ENCODE peak calls at places on chromosomes 2 and 18, in four cellular contexts. S is Calu3, G is HepG2, W is mammary epithelial cell. X is an unnamed sample.

GRCh38 chr2:231272961-231273360 is 74.5 kb downstream of the ARMC9 start:
- DNase-seq in S (no peak), G (no peak), W (no peak), X (no peak)

GRCh38 chr2:44433841-44434240 is 72.1 kb downstream of the CAMKMT start:
- DNase-seq in S (no peak), G (no peak), W (peak), X (no peak)

GRCh38 chr2:128091691-128092050 is 671 bp downstream of the UGGT1 start:
- DNase-seq in S (no peak), G (no peak), W (peak), X (no peak)

GRCh38 chr2:17753803-17754663 is at the start of the genes GEN1 and SMC6:
- DNase-seq in S (peak), G (peak), W (peak), X (peak)

GRCh38 chr2:105143467-105144127 is 97.9 kb upstream of the GPR45 start:
- DNase-seq in S (peak), G (no peak), W (peak), X (no peak)

GRCh38 chr2:64947906-64948305 is 41.3 kb upstream of the SLC1A4 start:
- DNase-seq in S (no peak), G (no peak), W (no peak), X (no peak)

GRCh38 chr2:94861308-94862152 is 9.7 kb upstream of the TEKT4 start:
- DNase-seq in S (no peak), G (no peak), W (no peak), X (no peak)

GRCh38 chr2:128536925-128537620 is 218.4 kb upstream of the HS6ST1 start:
- DNase-seq in S (peak), G (peak), W (peak), X (no peak)

GRCh38 chr2:172436889-172437288 is 9.5 kb downstream of the ITGA6 start:
- DNase-seq in S (no peak), G (no peak), W (peak), X (no peak)

GRCh38 chr2:54771166-54771565 is 47.7 kb downstream of the EML6 start:
- DNase-seq in S (no peak), G (no peak), W (peak), X (no peak)

GRCh38 chr2:96856776-96857673 is 791 bp downstream of the ANKRD39 start:
- DNase-seq in S (no peak), G (peak), W (peak), X (no peak)

GRCh38 chr2:231104115-231104713 is 20.6 kb downstream of the HTR2B start:
- DNase-seq in S (peak), G (peak), W (peak), X (peak)

GRCh38 chr2:15220618-15221017 is 340.5 kb downstream of the NBAS start:
- DNase-seq in S (no peak), G (no peak), W (no peak), X (no peak)

GRCh38 chr2:176234216-176234615 is 35.0 kb upstream of the MTX2 start:
- DNase-seq in S (no peak), G (no peak), W (peak), X (no peak)

GRCh38 chr18:3920832-3921231 is 470.9 kb downstream of the TGIF1 start:
- DNase-seq in S (no peak), G (no peak), W (no peak), X (no peak)

GRCh38 chr2:229416116-229416694 is 145.1 kb upstream of the PID1 start:
- DNase-seq in S (no peak), G (no peak), W (no peak), X (no peak)

GRCh38 chr18:79680100-79680879 is 687 bp downstream of the CTDP1 start:
- DNase-seq in S (peak), G (peak), W (peak), X (no peak)

GRCh38 chr2:160224060-160224459 is 24.0 kb upstream of the ITGB6 start:
- DNase-seq in S (peak), G (peak), W (peak), X (peak)

GRCh38 chr2:29218071-29218470 is 102.9 kb downstream of the CLIP4 start:
- DNase-seq in S (no peak), G (no peak), W (no peak), X (no peak)

GRCh38 chr2:74093426-74093825 is 54.3 kb downstream of the BOLA3 start:
- DNase-seq in S (no peak), G (no peak), W (no peak), X (no peak)

GRCh38 chr2:219475697-219476604 is 22.7 kb upstream of the GMPPA start:
- DNase-seq in S (peak), G (peak), W (no peak), X (no peak)

GRCh38 chr18:62844850-62845643 is 129.7 kb downstream of the PHLPP1 start:
- DNase-seq in S (no peak), G (no peak), W (no peak), X (no peak)

GRCh38 chr18:47507651-47508050 is 256.2 kb upstream of the SKOR2 start:
- DNase-seq in S (no peak), G (no peak), W (no peak), X (no peak)

GRCh38 chr18:23837591-23837990 is 148.3 kb downstream of the LAMA3 start:
- DNase-seq in S (no peak), G (no peak), W (peak), X (no peak)

GRCh38 chr18:48791636-48792105 is 159.1 kb downstream of the SMAD7 start:
- DNase-seq in S (no peak), G (no peak), W (no peak), X (no peak)

GRCh38 chr2:191758420-191759199 is 80.7 kb downstream of the NABP1 start:
- DNase-seq in S (peak), G (peak), W (peak), X (peak)

GRCh38 chr2:31533036-31533435 is 47.7 kb downstream of the SRD5A2 start:
- DNase-seq in S (no peak), G (no peak), W (no peak), X (no peak)

GRCh38 chr2:46331099-46331766 is 34.0 kb downstream of the EPAS1 start:
- DNase-seq in S (no peak), G (no peak), W (no peak), X (no peak)

GRCh38 chr2:186410802-186411201 is 75.3 kb upstream of the ZC3H15 start:
- DNase-seq in S (no peak), G (peak), W (no peak), X (no peak)

GRCh38 chr2:223047260-223047761 is 4.7 kb upstream of the KCNE4 start:
- DNase-seq in S (no peak), G (no peak), W (peak), X (no peak)

GRCh38 chr18:57910817-57911216 is 107.7 kb upstream of the ATP8B1 start:
- DNase-seq in S (peak), G (no peak), W (no peak), X (no peak)
- TF ChIP-seq CTCF in S (peak), G (peak), W (peak), X (peak)

DNA sequence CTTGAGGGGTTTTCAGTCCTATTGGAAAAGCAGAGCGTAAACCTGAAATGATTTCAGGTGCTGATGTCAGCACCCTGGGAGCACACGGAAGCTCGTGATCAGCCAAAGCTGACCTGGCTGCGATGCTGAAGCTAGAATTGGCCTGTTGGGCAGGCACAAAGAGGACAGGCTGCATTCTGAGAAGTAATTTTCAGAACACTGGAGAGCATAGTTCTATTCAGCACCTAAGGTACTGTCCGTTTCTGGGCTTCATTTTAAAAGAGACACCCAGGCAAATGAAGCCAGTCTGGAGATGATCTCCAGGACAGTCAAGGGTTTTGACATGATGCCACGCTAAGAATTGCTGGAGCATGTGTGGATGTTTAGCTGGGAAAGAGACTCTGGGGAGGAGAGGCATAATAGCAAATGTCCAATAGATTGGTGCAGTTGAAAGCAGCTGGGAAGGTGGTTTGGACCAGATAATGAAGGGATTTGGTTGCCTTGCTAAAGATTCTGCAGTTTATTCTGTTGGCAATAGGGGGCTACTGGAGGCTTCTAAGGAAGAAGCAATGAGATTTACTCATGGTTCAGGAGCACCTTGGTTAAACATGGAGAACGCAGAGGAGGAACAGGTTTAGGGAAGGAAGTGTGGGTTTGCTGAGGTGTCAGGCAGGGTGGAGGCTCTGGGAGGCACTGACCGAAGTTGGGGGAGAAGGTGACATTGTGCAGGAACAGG is 86.6 kb downstream of the ACOXL start:
- DNase-seq in S (no peak), G (no peak), W (no peak), X (no peak)
- TF ChIP-seq CTCF in S (no peak), G (no peak), W (no peak), X (peak)

GRCh38 chr2:165558832-165559231 is 89.3 kb downstream of the CSRNP3 start:
- DNase-seq in S (no peak), G (no peak), W (no peak), X (no peak)

GRCh38 chr2:165560377-165560988 is 91.0 kb downstream of the CSRNP3 start:
- DNase-seq in S (no peak), G (no peak), W (no peak), X (no peak)

GRCh38 chr2:165568361-165568760 is 98.9 kb downstream of the CSRNP3 start:
- DNase-seq in S (no peak), G (no peak), W (no peak), X (no peak)

GRCh38 chr2:165562235-165562634 is 92.7 kb downstream of the CSRNP3 start:
- DNase-seq in S (no peak), G (no peak), W (no peak), X (no peak)

GRCh38 chr2:165563468-165564225 is 94.1 kb downstream of the CSRNP3 start:
- DNase-seq in S (peak), G (peak), W (no peak), X (no peak)
- TF ChIP-seq CTCF in S (peak), G (peak), W (peak), X (peak)

DNA sequence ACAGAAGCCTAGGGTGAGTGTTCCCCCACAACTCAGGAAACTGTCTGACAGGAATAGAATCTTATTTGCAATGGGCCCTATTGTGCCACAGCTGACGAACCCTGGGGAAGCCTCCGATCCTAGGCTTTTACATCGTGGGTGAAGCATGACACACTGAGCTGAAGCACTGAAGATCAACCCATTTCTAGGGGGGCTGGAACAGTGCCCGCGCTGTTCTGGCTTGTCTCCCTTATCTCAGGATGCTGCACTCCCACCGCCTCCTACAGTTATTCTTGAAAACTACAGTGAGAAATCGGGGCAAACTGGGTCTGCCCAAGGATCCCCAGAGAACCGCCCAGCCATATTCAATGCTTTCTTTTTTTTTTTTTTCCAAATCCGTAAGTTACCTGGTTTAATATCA is 41.1 kb downstream of the NETO1 start:
- DNase-seq in S (no peak), G (no peak), W (no peak), X (no peak)
- TF ChIP-seq CTCF in S (no peak), G (no peak), W (no peak), X (no peak)

GRCh38 chr2:36511858-36512630 is 85.9 kb downstream of the FEZ2 start:
- DNase-seq in S (no peak), G (no peak), W (peak), X (no peak)

GRCh38 chr2:36509077-36509476 is 88.9 kb downstream of the FEZ2 start:
- DNase-seq in S (no peak), G (no peak), W (no peak), X (no peak)

GRCh38 chr2:36512705-36513104 is 85.3 kb downstream of the FEZ2 start:
- DNase-seq in S (no peak), G (no peak), W (no peak), X (no peak)

GRCh38 chr2:36502081-36502480 is 95.9 kb downstream of the FEZ2 start:
- DNase-seq in S (no peak), G (peak), W (no peak), X (no peak)

GRCh38 chr2:36507408-36507812 is 90.6 kb downstream of the FEZ2 start:
- DNase-seq in S (peak), G (peak), W (peak), X (no peak)
- TF ChIP-seq CTCF in S (peak), G (peak), W (peak), X (peak)

DNA sequence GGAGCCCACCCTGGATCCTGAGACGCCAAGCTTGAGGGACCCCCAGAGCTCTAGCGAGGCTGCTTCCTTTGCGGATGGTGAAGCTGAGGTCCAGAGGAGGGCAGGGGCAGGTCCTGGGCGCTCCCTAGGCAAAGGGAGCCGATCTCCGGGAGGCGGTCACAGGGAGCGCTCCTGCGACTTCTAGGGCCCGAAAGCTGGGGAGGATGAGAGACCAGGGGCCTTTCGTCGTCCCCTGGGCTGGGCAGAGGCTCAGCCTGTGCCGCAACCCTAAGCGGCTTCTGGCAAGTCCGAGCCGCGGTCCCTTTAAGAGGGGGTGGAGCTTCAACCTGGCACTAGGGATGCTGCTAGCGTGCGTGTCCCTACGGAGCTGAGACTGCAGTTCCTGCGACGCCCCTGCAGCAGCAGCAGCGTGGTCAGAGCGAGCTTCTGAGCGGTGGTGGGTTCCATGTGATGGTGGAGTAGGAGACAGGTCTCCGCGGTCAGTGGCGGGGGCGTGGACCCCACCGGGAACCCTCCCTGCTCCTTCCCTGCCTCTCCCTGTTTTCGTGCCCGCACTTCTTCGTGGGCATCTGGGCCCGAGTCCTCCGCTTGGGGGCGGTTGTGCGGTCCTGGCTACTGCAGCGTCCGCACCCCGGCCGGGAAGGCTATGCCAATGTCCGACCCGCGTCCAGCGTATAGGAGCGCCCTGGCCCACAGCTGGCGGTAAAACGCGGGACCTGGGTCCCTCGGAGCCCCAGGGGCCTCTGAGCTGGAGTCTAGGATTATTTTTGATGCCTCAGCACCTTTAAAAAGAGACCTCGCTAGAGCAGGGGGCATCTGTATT is 154.6 kb downstream of the CCDC74A start:
- DNase-seq in S (peak), G (peak), W (peak), X (peak)
- TF ChIP-seq CTCF in S (peak), G (peak), W (peak), X (peak)